ENCODE peak calls at places on chromosomes 11 and 22, in six cellular contexts. A, G, T, L, H and E are unnamed samples.

GRCh38 chr11:97854357-97854756 is 1166.4 kb upstream of the CNTN5 start:
- DNase-seq in A (no peak), G (no peak), T (no peak), L (no peak), H (no peak), E (no peak)

GRCh38 chr11:41522899-41523672 is 63.6 kb upstream of the LRRC4C start:
- DNase-seq in A (no peak), G (no peak), T (no peak), L (peak), H (no peak), E (no peak)

GRCh38 chr11:113444469-113445122 is 30.6 kb downstream of the DRD2 start:
- DNase-seq in A (no peak), G (no peak), T (no peak), L (no peak), H (no peak), E (no peak)

GRCh38 chr22:19648419-19648929 is 65.8 kb upstream of the SEPTIN5 start:
- DNase-seq in A (no peak), G (no peak), T (no peak), L (no peak), H (no peak), E (no peak)

GRCh38 chr11:128472128-128473110 is 114.9 kb downstream of the ETS1 start:
- DNase-seq in A (no peak), G (no peak), T (no peak), L (peak), H (no peak), E (no peak)

GRCh38 chr11:12192796-12193514 is 82.6 kb downstream of the MICAL2 start:
- DNase-seq in A (no peak), G (no peak), T (no peak), L (no peak), H (no peak), E (no peak)

GRCh38 chr11:123202723-123203122 is 7.7 kb upstream of the CLMP start:
- DNase-seq in A (no peak), G (no peak), T (no peak), L (no peak), H (no peak), E (peak)

GRCh38 chr11:26700536-26701235 is 21.2 kb downstream of the SLC5A12 start:
- DNase-seq in A (no peak), G (no peak), T (no peak), L (no peak), H (no peak), E (no peak)

GRCh38 chr11:10301656-10302293 is 3.1 kb upstream of the ADM start:
- DNase-seq in A (no peak), G (no peak), T (no peak), L (peak), H (no peak), E (peak)

GRCh38 chr11:109978895-109979294 is 114.3 kb upstream of the ZC3H12C start:
- DNase-seq in A (no peak), G (no peak), T (no peak), L (no peak), H (no peak), E (no peak)

GRCh38 chr22:32144875-32145274 is 14.2 kb downstream of the C22orf42 start:
- DNase-seq in A (no peak), G (no peak), T (no peak), L (no peak), H (no peak), E (no peak)

GRCh38 chr11:7154881-7155344 is 66.1 kb downstream of the RBMXL2 start:
- DNase-seq in A (no peak), G (no peak), T (no peak), L (no peak), H (no peak), E (peak)

GRCh38 chr11:48028909-48029685 is 48.7 kb downstream of the PTPRJ start:
- DNase-seq in A (no peak), G (no peak), T (peak), L (no peak), H (no peak), E (no peak)

GRCh38 chr22:30245181-30245984 is 1.2 kb downstream of the LIF start:
- DNase-seq in A (no peak), G (no peak), T (no peak), L (no peak), H (no peak), E (no peak)

GRCh38 chr22:48523761-48524160 is 1303.9 kb downstream of the BRD1 start:
- DNase-seq in A (no peak), G (no peak), T (no peak), L (no peak), H (no peak), E (no peak)

GRCh38 chr22:19886605-19887250 is 32.1 kb upstream of the GNB1L start:
- DNase-seq in A (no peak), G (peak), T (peak), L (peak), H (no peak), E (no peak)

GRCh38 chr11:105179542-105180278 is 40.1 kb upstream of the CARD18 start:
- DNase-seq in A (no peak), G (no peak), T (no peak), L (no peak), H (no peak), E (no peak)

GRCh38 chr22:22886546-22886945 is 1.1 kb upstream of the IGLL5 start:
- DNase-seq in A (no peak), G (no peak), T (no peak), L (no peak), H (no peak), E (no peak)

GRCh38 chr11:125082611-125083311 is 19.7 kb downstream of the SLC37A2 start:
- DNase-seq in A (no peak), G (no peak), T (no peak), L (peak), H (no peak), E (peak)

GRCh38 chr11:9455722-9456121 is 5.1 kb upstream of the ZNF143 start:
- DNase-seq in A (no peak), G (no peak), T (no peak), L (no peak), H (no peak), E (no peak)

GRCh38 chr11:1844221-1845094 is 5.7 kb downstream of the TNNI2 start:
- DNase-seq in A (no peak), G (peak), T (peak), L (no peak), H (no peak), E (no peak)

GRCh38 chr22:50530280-50530856 is 556 bp upstream of the TYMP start:
- DNase-seq in A (no peak), G (no peak), T (peak), L (no peak), H (no peak), E (no peak)

GRCh38 chr11:91859666-91860065 is 365.0 kb upstream of the FAT3 start:
- DNase-seq in A (no peak), G (no peak), T (no peak), L (no peak), H (no peak), E (no peak)

GRCh38 chr22:49229483-49230193 is 598.0 kb downstream of the BRD1 start:
- DNase-seq in A (no peak), G (no peak), T (no peak), L (no peak), H (no peak), E (no peak)

GRCh38 chr11:96579642-96580041 is 189.8 kb downstream of the JRKL start:
- DNase-seq in A (no peak), G (no peak), T (no peak), L (no peak), H (no peak), E (no peak)